ENCODE peak calls at places on chromosomes 6 and 20, in four cellular contexts. F is fibroblast of pulmonary artery, Y is ovary, Q is brain microvascular endothelial cell. U is an unnamed sample.

GRCh38 chr6:84688187-84688878 is 76.1 kb downstream of the TBX18 start:
- DNase-seq in F (no peak), Y (no peak), Q (no peak), U (no peak)

GRCh38 chr6:52135217-52135616 is 47.8 kb upstream of the PKHD1 start:
- DNase-seq in F (no peak), Y (no peak), Q (no peak), U (no peak)

GRCh38 chr6:54680531-54680930 is 166.0 kb upstream of the FAM83B start:
- DNase-seq in F (no peak), Y (no peak), Q (no peak), U (no peak)

GRCh38 chr6:137536104-137536773 is 42.0 kb upstream of the OLIG3 start:
- DNase-seq in F (no peak), Y (no peak), Q (no peak), U (no peak)

GRCh38 chr6:132712366-132712765 is 1.5 kb downstream of the VNN1 start:
- DNase-seq in F (peak), Y (no peak), Q (peak), U (peak)

GRCh38 chr6:169994734-169995133 is 243.3 kb downstream of the ERMARD start:
- DNase-seq in F (no peak), Y (no peak), Q (no peak), U (no peak)

GRCh38 chr6:10655508-10656055 is 38.8 kb downstream of the C6orf52 start:
- DNase-seq in F (no peak), Y (no peak), Q (no peak), U (no peak)

GRCh38 chr6:41927253-41927652 is 6.0 kb downstream of the BYSL start:
- DNase-seq in F (no peak), Y (no peak), Q (no peak), U (no peak)

GRCh38 chr6:164184410-164184809 is 769.9 kb downstream of the QKI start:
- DNase-seq in F (no peak), Y (no peak), Q (no peak), U (no peak)

GRCh38 chr6:107822154-107823046 is 1.7 kb downstream of the SCML4 start:
- DNase-seq in F (no peak), Y (no peak), Q (no peak), U (no peak)

GRCh38 chr6:118606268-118606667 is 45.1 kb downstream of the CEP85L start:
- DNase-seq in F (no peak), Y (no peak), Q (no peak), U (no peak)

GRCh38 chr20:48189177-48189576 is 403.9 kb upstream of the SULF2 start:
- DNase-seq in F (peak), Y (no peak), Q (peak), U (peak)

GRCh38 chr20:61508301-61508700 is 256.2 kb downstream of the CDH4 start:
- DNase-seq in F (no peak), Y (no peak), Q (no peak), U (no peak)

GRCh38 chr6:54716869-54717268 is 129.7 kb upstream of the FAM83B start:
- DNase-seq in F (peak), Y (no peak), Q (no peak), U (peak)

GRCh38 chr20:54110457-54110856 is 40.1 kb upstream of the BCAS1 start:
- DNase-seq in F (no peak), Y (no peak), Q (no peak), U (no peak)

GRCh38 chr6:111872521-111873177 is 603 bp downstream of the FYN start:
- DNase-seq in F (peak), Y (peak), Q (peak), U (no peak)

GRCh38 chr6:50276771-50277261 is 227.1 kb upstream of the DEFB112 start:
- DNase-seq in F (no peak), Y (no peak), Q (no peak), U (no peak)

GRCh38 chr6:118725944-118726343 is 74.6 kb upstream of the CEP85L start:
- DNase-seq in F (no peak), Y (no peak), Q (no peak), U (no peak)

GRCh38 chr6:158638393-158638792 is 6.2 kb downstream of the DYNLT1 start:
- DNase-seq in F (no peak), Y (peak), Q (no peak), U (no peak)

GRCh38 chr6:117992856-117993255 is 85.8 kb downstream of the SLC35F1 start:
- DNase-seq in F (no peak), Y (no peak), Q (no peak), U (no peak)

GRCh38 chr6:53920881-53921280 is 126.1 kb downstream of the LRRC1 start:
- DNase-seq in F (no peak), Y (no peak), Q (no peak), U (no peak)

GRCh38 chr6:35048631-35049083 is 92.5 kb downstream of the TCP11 start:
- DNase-seq in F (peak), Y (peak), Q (no peak), U (no peak)

GRCh38 chr6:91672201-91672600 is 1085.3 kb upstream of the MAP3K7 start:
- DNase-seq in F (no peak), Y (no peak), Q (no peak), U (no peak)

GRCh38 chr20:50191065-50191565 is 485 bp downstream of the CEBPB start:
- DNase-seq in F (no peak), Y (no peak), Q (peak), U (peak)

GRCh38 chr6:128605961-128606360 is 85.6 kb upstream of the PTPRK start:
- DNase-seq in F (peak), Y (no peak), Q (no peak), U (peak)

GRCh38 chr6:28258877-28259777 is at the start of gene NKAPL:
- DNase-seq in F (peak), Y (peak), Q (peak), U (peak)

GRCh38 chr6:166627875-166628849 is 1.1 kb upstream of the RPS6KA2 start:
- DNase-seq in F (peak), Y (peak), Q (no peak), U (peak)

GRCh38 chr6:3571836-3572235 is 115.0 kb upstream of the SLC22A23 start:
- DNase-seq in F (no peak), Y (no peak), Q (no peak), U (no peak)

GRCh38 chr6:103784117-103784516 is 1075.6 kb downstream of the HACE1 start:
- DNase-seq in F (no peak), Y (no peak), Q (no peak), U (no peak)

GRCh38 chr20:1875762-1876161 is 19.4 kb upstream of the SIRPA start:
- DNase-seq in F (no peak), Y (no peak), Q (no peak), U (peak)

GRCh38 chr6:139364302-139364981 is 10.0 kb downstream of the CITED2 start:
- DNase-seq in F (peak), Y (no peak), Q (no peak), U (peak)

GRCh38 chr6:112253842-112254816 is at the start of gene LAMA4:
- DNase-seq in F (peak), Y (peak), Q (peak), U (peak)

GRCh38 chr6:112218563-112218962 is 35.8 kb downstream of the LAMA4 start:
- DNase-seq in F (peak), Y (peak), Q (no peak), U (no peak)

GRCh38 chr20:19314619-19315018 is 102.2 kb downstream of the SLC24A3 start:
- DNase-seq in F (no peak), Y (no peak), Q (no peak), U (peak)

GRCh38 chr6:26385734-26386125 is 2.8 kb downstream of the BTN2A2 start:
- DNase-seq in F (no peak), Y (no peak), Q (no peak), U (no peak)
- H3K4me3 ChIP-seq in F (no peak), Y (no peak), Q (no peak), U (no peak)

GRCh38 chr6:25133479-25133878 is 145.7 kb upstream of the CARMIL1 start:
- DNase-seq in F (no peak), Y (no peak), Q (no peak), U (no peak)
- H3K4me3 ChIP-seq in F (no peak), Y (no peak), Q (no peak), U (no peak)

GRCh38 chr6:154277578-154278128 is 79.0 kb downstream of the IPCEF1 start:
- DNase-seq in F (no peak), Y (no peak), Q (no peak), U (no peak)
- H3K4me3 ChIP-seq in F (no peak), Y (peak), Q (no peak), U (no peak)

GRCh38 chr20:63743210-63743970 is 3.8 kb downstream of the SLC2A4RG start:
- DNase-seq in F (no peak), Y (peak), Q (no peak), U (no peak)
- H3K4me3 ChIP-seq in F (no peak), Y (no peak), Q (no peak), U (no peak)

DNA sequence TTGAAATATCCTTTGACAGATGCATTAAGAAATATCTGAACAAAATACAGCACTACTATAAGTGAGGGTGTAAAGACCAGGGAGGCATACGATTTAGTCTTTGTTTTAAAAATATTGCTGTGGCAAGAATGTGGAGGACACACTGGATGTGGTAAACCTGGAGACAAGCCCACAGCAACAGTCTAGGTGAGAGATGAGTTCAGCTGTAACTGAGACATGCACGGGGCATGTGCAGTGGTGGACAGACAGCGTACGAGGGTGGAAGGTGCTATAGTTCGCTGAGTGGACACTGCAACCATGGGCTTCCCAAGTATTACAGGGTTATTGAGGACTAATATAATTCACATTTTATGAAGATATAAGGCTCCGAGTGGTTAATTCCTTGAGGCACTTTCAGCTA is 1.8 kb downstream of the NANP start:
- DNase-seq in F (no peak), Y (no peak), Q (no peak), U (no peak)
- H3K4me3 ChIP-seq in F (peak), Y (no peak), Q (no peak), U (no peak)